ENCODE peak calls at places on chromosomes 5 and 9, in nine cellular contexts. C is IMR-90, J is endodermal cell, B is RWPE1, F is AG04450, D is GM13976, X is esophagus squamous epithelium, Z is cardiac muscle cell, U is fibroblast of pulmonary artery. T is an unnamed sample.

GRCh38 chr9:114276908-114277821 is 45.7 kb upstream of the ORM1 start:
- DNase-seq in C (peak; percentile 98), J (peak; percentile 31), B (peak; percentile 99), F (peak; percentile 89), D (no peak), X (no peak), Z (peak; percentile 88), U (peak; percentile 91), T (no peak)

GRCh38 chr9:95808001-95808400 is 67.5 kb upstream of the ERCC6L2 start:
- DNase-seq in C (peak; percentile 48), J (no peak), B (no peak), F (no peak), D (no peak), X (no peak), Z (peak; percentile 64), U (peak; percentile 54), T (no peak)

GRCh38 chr9:28782630-28783029 is 1209.3 kb upstream of the C9orf72 start:
- DNase-seq in C (no peak), J (no peak), B (no peak), F (no peak), D (no peak), X (no peak), Z (peak; percentile 55), U (peak; percentile 90), T (no peak)

GRCh38 chr9:27467486-27467885 is 56.6 kb upstream of the IFNK start:
- DNase-seq in C (no peak), J (no peak), B (no peak), F (no peak), D (no peak), X (no peak), Z (no peak), U (no peak), T (no peak)

GRCh38 chr5:39760385-39761198 is 335.8 kb upstream of the DAB2 start:
- DNase-seq in C (peak; percentile 94), J (no peak), B (peak; percentile 18), F (peak; percentile 80), D (no peak), X (no peak), Z (peak; percentile 97), U (peak; percentile 99), T (no peak)

GRCh38 chr9:124038239-124038638 is 26.7 kb downstream of the LHX2 start:
- DNase-seq in C (no peak), J (no peak), B (no peak), F (no peak), D (no peak), X (no peak), Z (peak; percentile 55), U (peak; percentile 29), T (no peak)

GRCh38 chr5:87829214-87829551 is 416.5 kb upstream of the CCNH start:
- DNase-seq in C (no peak), J (no peak), B (peak; percentile 23), F (no peak), D (no peak), X (no peak), Z (peak; percentile 4), U (peak; percentile 10), T (no peak)

GRCh38 chr5:69033690-69034089 is 60.1 kb upstream of the SLC30A5 start:
- DNase-seq in C (no peak), J (no peak), B (no peak), F (no peak), D (no peak), X (no peak), Z (no peak), U (no peak), T (no peak)

GRCh38 chr5:10452768-10453331 is 11.2 kb downstream of the ROPN1L start:
- DNase-seq in C (peak; percentile 95), J (peak; percentile 82), B (peak; percentile 79), F (peak; percentile 74), D (peak; percentile 84), X (no peak), Z (peak; percentile 92), U (peak; percentile 94), T (peak; percentile 82)

GRCh38 chr9:86099695-86100364 is 472 bp upstream of the GOLM1 start:
- DNase-seq in C (peak; percentile 57), J (peak; percentile 74), B (peak; percentile 29), F (no peak), D (peak; percentile 42), X (no peak), Z (peak; percentile 76), U (peak; percentile 69), T (peak; percentile 27)

GRCh38 chr9:34891386-34891785 is 66.7 kb upstream of the PHF24 start:
- DNase-seq in C (no peak), J (no peak), B (peak; percentile 26), F (no peak), D (no peak), X (no peak), Z (no peak), U (no peak), T (no peak)
- TF ChIP-seq CTCF in C (no peak), J (no peak), B (no peak), F (no peak), D (no peak), X (no peak), Z (no peak), U (no peak), T (no peak)

DNA sequence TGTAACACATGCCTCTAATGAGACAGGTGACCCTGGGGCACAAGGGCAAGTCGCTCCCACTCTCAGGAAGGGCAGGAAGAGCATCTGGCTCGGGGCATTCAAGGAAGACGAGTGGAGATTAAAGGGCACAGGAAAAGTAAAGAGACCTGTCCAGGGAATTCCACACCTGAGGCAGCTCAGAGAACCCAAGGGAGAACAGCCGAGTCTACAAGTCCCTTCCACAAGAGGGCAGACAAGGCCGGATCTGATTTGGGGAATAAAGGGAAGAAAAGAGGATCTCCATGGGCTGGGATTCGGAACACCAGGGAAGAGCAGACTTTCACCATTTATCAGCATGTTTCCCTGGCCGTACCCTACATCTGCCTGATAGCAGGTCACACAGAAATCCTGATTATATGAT is 28.1 kb downstream of the GPX3 start:
- DNase-seq in C (no peak), J (peak; percentile 78), B (no peak), F (no peak), D (no peak), X (no peak), Z (peak; percentile 38), U (no peak), T (no peak)
- TF ChIP-seq CTCF in C (peak; percentile 34), J (peak; percentile 70), B (peak; percentile 16), F (peak; percentile 43), D (no peak), X (peak; percentile 23), Z (peak; percentile 42), U (peak; percentile 45), T (no peak)

GRCh38 chr9:130701059-130702022 is 7.8 kb downstream of the EXOSC2 start:
- DNase-seq in C (peak; percentile 88), J (peak; percentile 94), B (peak; percentile 70), F (peak; percentile 81), D (peak; percentile 55), X (no peak), Z (peak; percentile 90), U (peak; percentile 90), T (peak; percentile 56)
- TF ChIP-seq CTCF in C (peak; percentile 96), J (peak; percentile 99), B (peak; percentile 99), F (peak; percentile 99), D (peak; percentile 80), X (peak; percentile 90), Z (peak; percentile 98), U (no peak), T (peak; percentile 81)

GRCh38 chr5:76602094-76602726 is 21.0 kb downstream of the F2RL2 start:
- DNase-seq in C (peak; percentile 56), J (no peak), B (no peak), F (no peak), D (no peak), X (no peak), Z (peak; percentile 53), U (peak; percentile 60), T (no peak)
- TF ChIP-seq CTCF in C (peak; percentile 60), J (peak; percentile 58), B (no peak), F (peak; percentile 61), D (no peak), X (no peak), Z (peak; percentile 47), U (peak; percentile 58), T (no peak)

GRCh38 chr9:78112004-78112403 is 80.4 kb upstream of the GNAQ start:
- DNase-seq in C (no peak), J (no peak), B (no peak), F (no peak), D (no peak), X (no peak), Z (no peak), U (no peak), T (no peak)

GRCh38 chr9:78114581-78114980 is 83.0 kb upstream of the GNAQ start:
- DNase-seq in C (no peak), J (no peak), B (no peak), F (no peak), D (no peak), X (no peak), Z (no peak), U (no peak), T (no peak)

GRCh38 chr9:78118742-78119473 is 87.3 kb upstream of the GNAQ start:
- DNase-seq in C (peak; percentile 20), J (no peak), B (peak; percentile 62), F (no peak), D (peak; percentile 34), X (no peak), Z (peak; percentile 63), U (peak; percentile 60), T (peak; percentile 29)

GRCh38 chr9:78109075-78109474 is 77.5 kb upstream of the GNAQ start:
- DNase-seq in C (no peak), J (no peak), B (no peak), F (no peak), D (no peak), X (no peak), Z (no peak), U (no peak), T (no peak)

GRCh38 chr9:78115073-78115472 is 83.5 kb upstream of the GNAQ start:
- DNase-seq in C (no peak), J (peak; percentile 48), B (no peak), F (no peak), D (no peak), X (no peak), Z (peak; percentile 19), U (peak; percentile 7), T (no peak)
- TF ChIP-seq CTCF in C (peak; percentile 23), J (peak; percentile 83), B (no peak), F (peak; percentile 45), D (peak; percentile 22), X (peak; percentile 8), Z (peak; percentile 37), U (peak; percentile 41), T (peak; percentile 26)

GRCh38 chr5:80989883-80990282 is 29.7 kb downstream of the RASGRF2 start:
- DNase-seq in C (no peak), J (no peak), B (no peak), F (no peak), D (no peak), X (no peak), Z (no peak), U (no peak), T (no peak)
- TF ChIP-seq CTCF in C (no peak), J (no peak), B (no peak), F (no peak), D (no peak), X (no peak), Z (no peak), U (no peak), T (no peak)

DNA sequence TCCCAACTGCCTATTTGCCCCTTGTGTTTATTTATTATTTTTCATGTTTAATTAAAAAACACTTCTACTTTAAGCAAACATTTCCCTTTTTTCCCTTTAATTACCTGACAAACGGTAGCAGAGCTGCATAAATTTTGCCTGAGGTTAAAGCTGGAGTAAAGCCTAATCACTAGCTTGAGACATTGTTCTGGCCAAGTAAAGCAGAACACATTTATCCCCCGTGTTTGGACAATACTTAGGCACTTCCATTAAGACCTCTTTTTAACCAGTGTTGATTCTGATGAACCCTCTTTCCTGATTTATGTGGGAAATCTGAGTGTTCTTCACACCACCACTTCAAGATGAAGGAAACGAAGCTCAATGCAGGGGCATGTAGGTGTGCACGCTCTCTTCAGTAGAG is 54.5 kb downstream of the BNC2 start:
- DNase-seq in C (no peak), J (no peak), B (no peak), F (no peak), D (no peak), X (no peak), Z (no peak), U (no peak), T (no peak)
- TF ChIP-seq CTCF in C (no peak), J (no peak), B (no peak), F (no peak), D (no peak), X (no peak), Z (no peak), U (no peak), T (no peak)